ENCODE peak calls at places on chromosomes 5 and 9, in five cellular contexts. One of them, this sample, is unnamed.

GRCh38 chr9:134328841-134329575 is 2.8 kb downstream of the RXRA start:
- DNase-seq in kidney: peak
- DNase-seq in lung: no peak
- DNase-seq in left ventricle myocardium inferior: peak
- DNase-seq in endothelial cell of umbilical vein: no peak
- DNase-seq in this sample: no peak

GRCh38 chr5:132456553-132457361 is 33.8 kb downstream of the IRF1 start:
- DNase-seq in lung: peak
- DNase-seq in endothelial cell of umbilical vein: peak
- DNase-seq in left ventricle myocardium inferior: peak
- DNase-seq in kidney: peak
- DNase-seq in this sample: peak

GRCh38 chr9:71147368-71147767 is 25.9 kb upstream of the TRPM3 start:
- DNase-seq in endothelial cell of umbilical vein: no peak
- DNase-seq in lung: no peak
- DNase-seq in kidney: no peak
- DNase-seq in left ventricle myocardium inferior: no peak
- DNase-seq in this sample: no peak

GRCh38 chr5:82353522-82353921 is 75.4 kb upstream of the RPS23 start:
- DNase-seq in left ventricle myocardium inferior: no peak
- DNase-seq in endothelial cell of umbilical vein: no peak
- DNase-seq in kidney: no peak
- DNase-seq in lung: no peak
- DNase-seq in this sample: no peak

GRCh38 chr5:140041492-140042421 is 1.3 kb downstream of the NRG2 start:
- DNase-seq in kidney: peak
- DNase-seq in left ventricle myocardium inferior: peak
- DNase-seq in endothelial cell of umbilical vein: peak
- DNase-seq in lung: peak
- DNase-seq in this sample: no peak

GRCh38 chr9:127578952-127579853 is 32.9 kb upstream of the STXBP1 start:
- DNase-seq in left ventricle myocardium inferior: peak
- DNase-seq in kidney: peak
- DNase-seq in lung: peak
- DNase-seq in endothelial cell of umbilical vein: peak
- DNase-seq in this sample: peak

GRCh38 chr5:178208540-178209227 is 4.4 kb downstream of the HNRNPAB start:
- DNase-seq in endothelial cell of umbilical vein: no peak
- DNase-seq in lung: no peak
- DNase-seq in left ventricle myocardium inferior: no peak
- DNase-seq in kidney: peak
- DNase-seq in this sample: no peak

GRCh38 chr5:36777105-36777757 is 99.3 kb upstream of the NIPBL start:
- DNase-seq in endothelial cell of umbilical vein: peak
- DNase-seq in left ventricle myocardium inferior: no peak
- DNase-seq in lung: no peak
- DNase-seq in kidney: no peak
- DNase-seq in this sample: no peak

DNA sequence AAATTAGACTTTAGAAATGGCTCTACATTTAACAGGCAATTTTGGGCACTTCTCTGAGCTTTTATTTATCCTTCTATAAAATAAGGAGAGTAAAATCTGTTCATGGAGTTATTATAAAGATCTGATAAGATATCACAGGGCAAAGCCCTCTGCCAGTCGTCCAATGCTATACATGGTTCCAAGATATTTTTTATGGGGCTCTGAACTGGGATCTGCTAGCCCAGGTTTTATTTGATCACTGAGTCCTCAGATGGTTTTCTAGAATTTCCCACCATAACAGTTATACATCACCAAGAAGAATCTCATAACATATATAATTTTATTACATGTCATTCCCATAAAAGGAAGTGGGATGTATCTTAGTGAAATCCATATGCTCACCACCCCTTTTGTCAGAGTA is 23.2 kb upstream of the IQGAP2 start:
- DNase-seq in endothelial cell of umbilical vein: no peak
- DNase-seq in left ventricle myocardium inferior: no peak
- DNase-seq in kidney: no peak
- DNase-seq in lung: no peak
- DNase-seq in this sample: no peak
- H3K27ac ChIP-seq in endothelial cell of umbilical vein: no peak
- H3K27ac ChIP-seq in left ventricle myocardium inferior: no peak
- H3K27ac ChIP-seq in kidney: no peak
- H3K27ac ChIP-seq in lung: no peak
- H3K27ac ChIP-seq in this sample: no peak

GRCh38 chr5:59674763-59675162 is 218.8 kb downstream of the PDE4D start:
- DNase-seq in left ventricle myocardium inferior: no peak
- DNase-seq in lung: no peak
- DNase-seq in endothelial cell of umbilical vein: no peak
- DNase-seq in kidney: no peak
- DNase-seq in this sample: no peak
- H3K4me3 ChIP-seq in left ventricle myocardium inferior: no peak
- H3K4me3 ChIP-seq in lung: no peak
- H3K4me3 ChIP-seq in endothelial cell of umbilical vein: no peak
- H3K4me3 ChIP-seq in kidney: no peak
- H3K4me3 ChIP-seq in this sample: no peak

GRCh38 chr9:5569357-5569756 is 59.0 kb downstream of the PDCD1LG2 start:
- DNase-seq in lung: no peak
- DNase-seq in kidney: no peak
- DNase-seq in endothelial cell of umbilical vein: no peak
- DNase-seq in left ventricle myocardium inferior: no peak
- DNase-seq in this sample: no peak

GRCh38 chr9:5568868-5569267 is 58.5 kb downstream of the PDCD1LG2 start:
- DNase-seq in kidney: no peak
- DNase-seq in left ventricle myocardium inferior: no peak
- DNase-seq in endothelial cell of umbilical vein: no peak
- DNase-seq in lung: no peak
- DNase-seq in this sample: no peak

GRCh38 chr9:5574097-5574496 is 54.8 kb upstream of the RIC1 start:
- DNase-seq in lung: no peak
- DNase-seq in kidney: no peak
- DNase-seq in left ventricle myocardium inferior: no peak
- DNase-seq in endothelial cell of umbilical vein: no peak
- DNase-seq in this sample: no peak

GRCh38 chr9:5569891-5570290 is 59.0 kb upstream of the RIC1 start:
- DNase-seq in lung: no peak
- DNase-seq in kidney: no peak
- DNase-seq in endothelial cell of umbilical vein: no peak
- DNase-seq in left ventricle myocardium inferior: no peak
- DNase-seq in this sample: no peak

DNA sequence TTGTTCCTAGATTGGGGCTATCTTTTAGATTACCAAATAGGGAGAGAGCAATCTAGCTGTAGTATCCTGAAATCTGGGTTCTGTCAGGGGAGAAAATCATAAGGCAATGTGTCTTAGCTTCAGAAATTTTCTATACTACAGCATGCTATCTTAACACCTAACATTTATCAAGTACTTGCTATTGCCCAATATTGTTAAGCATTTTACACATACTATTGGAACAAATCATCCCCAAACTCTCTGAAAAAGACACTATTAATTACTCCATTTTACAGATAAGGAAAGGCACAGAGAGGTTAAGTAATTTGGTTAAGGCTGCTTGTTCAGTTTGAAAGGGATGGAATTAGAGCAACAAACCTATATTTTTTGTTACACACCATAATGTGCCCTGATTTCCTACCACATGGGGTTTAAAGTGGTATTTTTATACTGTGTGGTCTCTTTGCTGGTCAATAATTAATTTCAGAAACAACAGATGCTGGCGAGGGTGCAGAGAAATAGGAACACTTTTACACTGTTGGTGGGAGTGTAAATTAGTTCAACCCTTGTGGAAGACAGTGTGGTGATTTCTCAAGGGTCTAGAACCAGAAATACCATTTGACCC is 57.2 kb upstream of the RIC1 start:
- DNase-seq in left ventricle myocardium inferior: no peak
- DNase-seq in lung: no peak
- DNase-seq in kidney: no peak
- DNase-seq in endothelial cell of umbilical vein: no peak
- DNase-seq in this sample: no peak
- H3K27ac ChIP-seq in left ventricle myocardium inferior: no peak
- H3K27ac ChIP-seq in lung: no peak
- H3K27ac ChIP-seq in kidney: no peak
- H3K27ac ChIP-seq in endothelial cell of umbilical vein: no peak
- H3K27ac ChIP-seq in this sample: no peak

GRCh38 chr9:136588663-136589464 is 43.0 kb upstream of the NOTCH1 start:
- DNase-seq in kidney: peak
- DNase-seq in left ventricle myocardium inferior: no peak
- DNase-seq in lung: no peak
- DNase-seq in endothelial cell of umbilical vein: no peak
- DNase-seq in this sample: no peak

GRCh38 chr9:136591191-136591752 is 45.4 kb upstream of the NOTCH1 start:
- DNase-seq in lung: no peak
- DNase-seq in endothelial cell of umbilical vein: no peak
- DNase-seq in left ventricle myocardium inferior: no peak
- DNase-seq in kidney: peak
- DNase-seq in this sample: no peak

GRCh38 chr9:136587944-136588662 is 42.3 kb upstream of the NOTCH1 start:
- DNase-seq in lung: no peak
- DNase-seq in endothelial cell of umbilical vein: peak
- DNase-seq in left ventricle myocardium inferior: no peak
- DNase-seq in kidney: peak
- DNase-seq in this sample: no peak

GRCh38 chr9:136590788-136591187 is 44.9 kb upstream of the NOTCH1 start:
- DNase-seq in lung: no peak
- DNase-seq in left ventricle myocardium inferior: no peak
- DNase-seq in endothelial cell of umbilical vein: no peak
- DNase-seq in kidney: peak
- DNase-seq in this sample: no peak

DNA sequence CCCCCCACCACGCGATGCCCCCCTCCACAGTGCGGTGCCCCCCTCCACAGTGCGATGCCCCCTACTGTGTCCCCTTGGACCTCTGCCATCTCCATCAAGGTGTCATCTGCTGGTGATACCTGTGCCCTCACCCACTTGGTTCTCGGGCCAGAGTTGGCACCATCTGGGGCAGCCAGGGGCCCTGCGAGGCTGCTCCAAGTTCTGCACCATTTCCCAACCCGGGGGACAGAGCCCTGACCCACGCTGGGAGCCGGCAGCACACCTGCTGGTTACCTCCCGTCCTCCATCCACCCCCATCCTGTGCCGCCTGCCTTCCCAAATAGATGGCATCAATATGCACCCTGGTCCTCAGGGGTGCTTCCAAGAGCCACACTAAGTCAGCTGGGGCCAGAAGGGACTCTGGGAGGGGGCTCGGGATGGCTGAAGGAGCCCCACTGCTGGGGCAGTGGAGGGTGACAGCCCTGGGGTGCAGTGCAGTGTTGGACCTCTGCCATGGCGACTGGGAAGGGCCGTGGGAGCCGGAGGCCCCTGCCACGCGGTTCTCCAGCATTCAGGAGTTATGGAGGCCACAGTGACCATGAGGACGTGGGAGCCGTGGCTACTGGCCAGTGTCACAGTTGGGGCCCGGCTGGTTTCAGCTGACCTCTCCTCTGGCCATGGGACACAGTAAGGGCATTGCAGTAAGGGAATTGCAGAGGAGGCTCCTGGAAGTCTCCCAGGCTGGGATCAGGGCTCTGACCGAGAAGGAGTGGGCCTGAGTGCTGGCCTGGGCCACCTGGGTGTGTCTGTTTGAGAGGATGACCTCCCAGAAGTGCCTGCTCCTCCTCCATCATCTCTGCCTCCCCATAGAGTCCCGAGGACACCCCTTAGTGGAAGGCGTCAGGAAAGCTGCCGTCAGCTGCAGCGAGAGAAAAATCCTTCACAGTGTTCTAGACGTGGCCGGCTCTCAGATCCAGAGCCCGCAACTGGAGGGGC is 44.2 kb upstream of the NOTCH1 start:
- DNase-seq in lung: no peak
- DNase-seq in left ventricle myocardium inferior: no peak
- DNase-seq in kidney: peak
- DNase-seq in endothelial cell of umbilical vein: no peak
- DNase-seq in this sample: no peak
- H3K4me3 ChIP-seq in lung: no peak
- H3K4me3 ChIP-seq in left ventricle myocardium inferior: no peak
- H3K4me3 ChIP-seq in kidney: no peak
- H3K4me3 ChIP-seq in endothelial cell of umbilical vein: no peak
- H3K4me3 ChIP-seq in this sample: no peak

This sample was measured in CD4-positive, CD25-positive, alpha-beta regulatory T cell.